ENCODE peak calls at places on chromosomes 16 and 17, in six cellular contexts. O is K562, Q is neural progenitor cell, M is GM23248, X is SK-N-MC, T is HCT116. Z is an unnamed sample.

GRCh38 chr17:6507535-6507934 is 48.8 kb downstream of the PITPNM3 start:
- DNase-seq in O (no peak), Q (no peak), M (peak; percentile 98), X (no peak), T (peak; percentile 51), Z (peak; percentile 55)

GRCh38 chr17:28675485-28675884 is 13.5 kb downstream of the SUPT6H start:
- DNase-seq in O (no peak), Q (no peak), M (peak; percentile 24), X (no peak), T (no peak), Z (no peak)

GRCh38 chr16:4316103-4316731 is 350 bp downstream of the GLIS2 start:
- DNase-seq in O (peak; percentile 66), Q (peak; percentile 68), M (peak; percentile 73), X (no peak), T (no peak), Z (no peak)

GRCh38 chr16:49213594-49213993 is 68.0 kb downstream of the CBLN1 start:
- DNase-seq in O (no peak), Q (peak; percentile 74), M (no peak), X (no peak), T (no peak), Z (no peak)

GRCh38 chr16:57781741-57782606 is 20.3 kb downstream of the KIFC3 start:
- DNase-seq in O (no peak), Q (no peak), M (peak; percentile 76), X (no peak), T (no peak), Z (peak; percentile 27)

GRCh38 chr16:58148526-58148925 is 19.3 kb upstream of the CFAP20 start:
- DNase-seq in O (no peak), Q (no peak), M (no peak), X (no peak), T (no peak), Z (no peak)

GRCh38 chr17:19718613-19719364 is 2.4 kb upstream of the SLC47A2 start:
- DNase-seq in O (peak; percentile 16), Q (no peak), M (no peak), X (no peak), T (no peak), Z (no peak)

GRCh38 chr16:19765860-19766553 is 47.9 kb downstream of the IQCK start:
- DNase-seq in O (no peak), Q (no peak), M (no peak), X (no peak), T (no peak), Z (peak; percentile 15)

GRCh38 chr16:76265434-76266045 is 11.7 kb upstream of the CNTNAP4 start:
- DNase-seq in O (peak; percentile 23), Q (peak; percentile 67), M (peak; percentile 1), X (no peak), T (peak; percentile 6), Z (peak; percentile 30)

GRCh38 chr17:11807606-11808005 is 189.7 kb downstream of the ZNF18 start:
- DNase-seq in O (no peak), Q (no peak), M (no peak), X (no peak), T (no peak), Z (no peak)

GRCh38 chr16:86574646-86575045 is 3.7 kb upstream of the FOXL1 start:
- DNase-seq in O (no peak), Q (no peak), M (no peak), X (no peak), T (no peak), Z (no peak)

GRCh38 chr16:86575095-86575685 is 3.2 kb upstream of the FOXL1 start:
- DNase-seq in O (no peak), Q (no peak), M (no peak), X (no peak), T (no peak), Z (no peak)

GRCh38 chr16:86576591-86577313 is 1.6 kb upstream of the FOXL1 start:
- DNase-seq in O (peak; percentile 27), Q (no peak), M (peak; percentile 60), X (no peak), T (no peak), Z (peak; percentile 80)

GRCh38 chr16:86577314-86577971 is 906 bp upstream of the FOXL1 start:
- DNase-seq in O (no peak), Q (no peak), M (peak; percentile 41), X (no peak), T (no peak), Z (peak; percentile 93)

GRCh38 chr16:86575754-86576557 is 2.4 kb upstream of the FOXL1 start:
- DNase-seq in O (peak; percentile 94), Q (peak; percentile 97), M (peak; percentile 98), X (no peak), T (peak; percentile 97), Z (peak; percentile 99)
- TF ChIP-seq EZH2 in O (no peak), Q (peak; percentile 72), M (no peak), X (no peak), T (no peak), Z (no peak)

DNA sequence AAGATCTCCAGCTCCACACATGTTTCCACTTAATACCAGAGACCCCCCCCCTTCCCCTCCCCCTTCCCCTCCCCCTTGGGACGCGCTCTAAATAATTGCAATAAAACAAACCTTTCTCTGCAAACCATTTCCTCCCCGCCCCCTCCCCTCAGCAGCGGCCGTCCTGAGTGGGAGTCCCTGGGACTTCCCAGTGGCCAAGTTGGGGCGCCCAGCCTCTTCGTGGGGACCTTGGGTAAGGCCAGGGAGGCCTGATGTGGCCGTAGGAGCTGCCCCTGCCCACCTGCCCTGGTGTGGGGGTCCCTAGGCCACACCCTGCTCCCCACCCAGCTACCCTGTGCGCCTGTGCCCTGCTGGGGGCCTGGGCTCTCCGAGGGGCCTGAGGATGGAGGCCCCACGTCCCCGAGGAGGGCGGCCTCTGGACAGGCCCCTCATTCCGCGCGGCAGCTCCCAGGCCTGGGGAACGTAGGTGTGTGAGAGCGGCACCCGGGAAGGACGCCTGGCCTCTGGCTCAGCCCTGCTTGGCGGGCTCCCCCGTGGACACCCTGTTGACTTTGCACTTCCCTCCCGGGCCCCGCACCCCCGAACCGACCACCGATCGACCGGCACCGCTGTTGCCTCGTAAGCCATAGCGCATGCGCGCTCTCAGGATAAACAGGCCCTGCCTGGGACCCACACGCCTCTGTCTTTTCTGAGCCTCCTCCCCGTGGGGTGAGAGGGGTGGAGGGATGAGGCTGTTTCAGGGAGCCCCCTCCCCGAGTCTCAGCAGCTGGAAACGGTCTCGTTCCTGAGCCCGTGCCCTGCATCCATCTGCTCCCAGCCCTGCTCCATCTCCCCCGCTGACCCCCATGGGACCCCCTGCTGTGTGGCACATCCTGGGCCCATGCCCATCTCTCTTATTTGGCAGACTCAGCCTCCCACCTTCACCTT is 9.0 kb downstream of the NTHL1 start:
- DNase-seq in O (no peak), Q (no peak), M (no peak), X (no peak), T (no peak), Z (no peak)
- H3K9ac ChIP-seq in O (peak overlapping the region; percentile 79), Q (no peak overlapping the region), M (peak overlapping the region; percentile 59), X (peak overlapping the region; percentile 43), T (no peak overlapping the region), Z (peak overlapping the region; percentile 62)

DNA sequence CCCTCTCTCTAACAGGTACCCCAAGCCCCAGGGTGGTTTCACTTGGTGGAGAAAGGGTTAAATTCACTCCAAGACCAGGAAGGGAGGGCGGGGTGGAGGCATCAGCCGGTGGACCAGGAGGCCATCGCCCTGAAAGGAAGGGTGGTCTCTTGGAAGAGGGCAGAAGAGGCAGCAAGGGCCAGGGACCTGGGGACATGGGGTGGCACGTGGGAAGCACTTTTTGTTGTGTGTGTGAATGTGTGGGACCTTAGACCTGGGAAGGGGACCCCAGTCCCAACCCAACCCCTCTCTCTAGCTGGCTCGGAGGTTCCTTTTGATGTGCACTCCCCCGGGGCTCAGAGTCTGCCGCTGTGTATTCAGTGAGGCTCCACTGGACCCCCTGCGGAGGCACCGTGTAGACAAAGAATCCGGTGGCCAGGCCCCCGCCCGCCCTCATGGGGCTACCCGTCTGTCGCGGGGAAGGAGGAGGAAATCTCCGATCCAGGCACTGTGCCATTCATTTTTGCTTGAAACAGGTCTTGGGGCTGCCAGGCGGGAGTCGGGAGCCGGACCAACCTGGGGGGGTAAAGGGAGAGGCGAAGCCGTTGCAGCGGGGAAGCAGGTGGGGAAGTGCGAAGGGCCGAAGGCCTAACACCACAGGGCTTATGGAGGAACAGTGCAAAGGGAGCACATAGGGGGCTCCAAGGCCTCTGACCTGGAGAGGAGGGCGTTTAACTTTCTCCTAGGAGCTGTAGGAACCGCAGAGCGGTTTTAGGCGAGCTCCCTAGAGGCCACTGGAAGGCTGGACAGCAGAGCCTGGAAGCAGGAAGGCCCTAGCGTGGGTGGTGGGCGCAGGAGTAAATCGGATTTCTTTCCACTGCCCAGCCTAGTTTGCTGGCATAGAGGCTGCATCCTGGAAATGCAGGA is 3.2 kb upstream of the WNT3 start:
- DNase-seq in O (no peak), Q (peak; percentile 49), M (no peak), X (no peak), T (no peak), Z (no peak)
- TF ChIP-seq EZH2 in O (no peak), Q (peak; percentile 72), M (peak; percentile 84), X (no peak), T (no peak), Z (peak; percentile 48)

GRCh38 chr17:40322417-40323315 is 13.7 kb downstream of the RARA start:
- DNase-seq in O (peak; percentile 81), Q (no peak), M (peak; percentile 89), X (peak; percentile 72), T (peak; percentile 40), Z (peak; percentile 78)
- H3K9ac ChIP-seq in O (peak overlapping the region; percentile 94), Q (no peak overlapping the region), M (peak overlapping the region; percentile 96), X (peak overlapping the region; percentile 14), T (peak overlapping the region; percentile 66), Z (peak overlapping the region; percentile 71)

GRCh38 chr16:77433146-77433545 is 1.7 kb downstream of the ADAMTS18 start:
- DNase-seq in O (no peak), Q (no peak), M (no peak), X (no peak), T (no peak), Z (no peak)
- TF ChIP-seq EZH2 in O (no peak), Q (no peak), M (no peak), X (no peak), T (no peak), Z (no peak)

GRCh38 chr17:57357392-57357784 is 101.1 kb downstream of the MSI2 start:
- DNase-seq in O (no peak), Q (no peak), M (no peak), X (no peak), T (no peak), Z (no peak)
- H3K9ac ChIP-seq in O (peak overlapping the region; percentile 75), Q (no peak overlapping the region), M (no peak overlapping the region), X (no peak overlapping the region), T (no peak overlapping the region), Z (no peak overlapping the region)

GRCh38 chr17:81337449-81337848 is 42.3 kb upstream of the SLC38A10 start:
- DNase-seq in O (peak; percentile 82), Q (peak; percentile 60), M (no peak), X (no peak), T (no peak), Z (no peak)
- TF ChIP-seq EZH2 in O (no peak), Q (no peak), M (no peak), X (no peak), T (no peak), Z (no peak)

DNA sequence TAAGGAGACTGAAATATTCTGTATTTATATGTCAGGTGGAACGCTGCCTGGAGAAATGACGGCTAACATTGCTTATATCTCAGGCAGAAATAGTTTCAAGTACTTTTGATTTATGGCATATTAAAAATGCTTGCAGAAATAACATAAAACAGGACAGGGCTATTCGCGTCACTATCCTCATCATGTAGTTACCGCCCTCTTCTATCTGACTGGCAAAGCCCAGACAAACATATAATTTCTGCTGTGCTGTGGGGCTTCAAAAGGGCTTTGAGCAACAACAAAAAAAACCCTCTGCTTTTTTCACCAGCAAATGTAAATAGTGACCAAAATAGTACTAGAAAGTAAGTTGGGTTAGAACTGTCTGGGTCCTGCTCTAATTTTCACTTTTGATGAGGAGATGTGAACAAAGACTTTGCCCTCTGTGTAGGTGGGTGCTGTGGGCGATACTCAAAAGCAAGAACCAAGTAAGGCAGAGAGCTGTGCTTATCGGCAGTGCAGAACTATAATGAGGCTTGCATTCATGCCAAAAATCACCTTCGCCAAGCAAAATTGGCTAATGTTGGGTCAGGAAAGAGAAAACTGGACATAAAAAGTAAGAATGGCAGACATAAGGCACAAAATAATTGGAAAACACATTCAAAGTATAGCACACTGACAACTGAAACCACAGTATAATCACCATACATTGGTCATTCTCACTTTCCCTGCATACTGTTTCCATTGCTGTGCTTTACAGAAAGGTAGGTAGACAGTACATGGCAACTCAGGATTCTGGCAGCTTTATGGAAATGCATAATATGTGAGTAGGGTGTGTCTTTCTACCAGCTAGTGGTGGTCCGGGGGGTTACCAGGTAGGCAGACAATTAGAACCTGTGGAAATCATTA is 151.2 kb upstream of the AXIN2 start:
- DNase-seq in O (no peak), Q (no peak), M (no peak), X (no peak), T (no peak), Z (peak; percentile 7)
- H3K9ac ChIP-seq in O (no peak overlapping the region), Q (no peak overlapping the region), M (no peak overlapping the region), X (no peak overlapping the region), T (no peak overlapping the region), Z (no peak overlapping the region)